ENCODE peak calls at places on chromosomes 16 and 17, in four cellular contexts. W, K, H and P are unnamed samples.

GRCh38 chr16:84270531-84270930 is 24.1 kb upstream of the WFDC1 start:
- DNase-seq in W (no peak), K (no peak), H (no peak), P (no peak)

GRCh38 chr16:71526111-71526998 is at the start of gene CHST4:
- DNase-seq in W (peak; percentile 57), K (peak; percentile 87), H (peak; percentile 66), P (peak; percentile 68)

GRCh38 chr17:30238387-30239088 is 3.0 kb upstream of the SLC6A4 start:
- DNase-seq in W (no peak), K (no peak), H (no peak), P (no peak)

GRCh38 chr16:70725912-70726828 is 40.3 kb upstream of the MTSS2 start:
- DNase-seq in W (peak; percentile 42), K (no peak), H (no peak), P (no peak)

GRCh38 chr16:87165885-87166284 is 151.3 kb downstream of the C16orf95 start:
- DNase-seq in W (no peak), K (no peak), H (no peak), P (no peak)

GRCh38 chr16:73122604-73123386 is 74.9 kb upstream of the ZFHX3 start:
- DNase-seq in W (no peak), K (no peak), H (peak; percentile 31), P (no peak)

GRCh38 chr16:78129349-78129748 is 29.9 kb downstream of the WWOX start:
- DNase-seq in W (no peak), K (no peak), H (no peak), P (no peak)

GRCh38 chr17:50209472-50210248 is 8.2 kb upstream of the COL1A1 start:
- DNase-seq in W (peak; percentile 100), K (peak; percentile 97), H (peak; percentile 97), P (peak; percentile 97)

GRCh38 chr16:22352726-22353125 is 21.7 kb downstream of the CDR2 start:
- DNase-seq in W (no peak), K (no peak), H (no peak), P (no peak)

GRCh38 chr17:31310877-31311276 is 3.0 kb downstream of the EVI2B start:
- DNase-seq in W (no peak), K (no peak), H (no peak), P (no peak)

GRCh38 chr17:8436169-8436932 is 667 bp downstream of the NDEL1 start:
- DNase-seq in W (peak; percentile 56), K (peak; percentile 56), H (peak; percentile 46), P (peak; percentile 36)

GRCh38 chr17:57810740-57811632 is 38.9 kb downstream of the MRPS23 start:
- DNase-seq in W (peak; percentile 4), K (peak; percentile 77), H (peak; percentile 11), P (peak; percentile 90)

GRCh38 chr17:77352441-77352840 is 211.7 kb downstream of the SEC14L1 start:
- DNase-seq in W (no peak), K (no peak), H (no peak), P (no peak)

GRCh38 chr16:67084345-67085028 is 25.3 kb upstream of the PHAF1 start:
- DNase-seq in W (peak; percentile 52), K (no peak), H (no peak), P (no peak)